ENCODE peak calls at places on chromosomes 7 and 10, in five cellular contexts. One of them, this sample, is unnamed. For H3K9me3, the result is how much of the 10 kb centered on the place peaks cover.

GRCh38 chr7:152896217-152896616 is 136.7 kb downstream of the ACTR3B start:
- DNase-seq in Peyer's patch: no peak
- DNase-seq in colonic mucosa: no peak
- DNase-seq in right atrium auricular region: no peak
- DNase-seq in adrenal gland: no peak
- DNase-seq in this sample: no peak

GRCh38 chr10:72692057-72692891 is at the start of gene MCU:
- DNase-seq in Peyer's patch: peak
- DNase-seq in adrenal gland: peak
- DNase-seq in colonic mucosa: peak
- DNase-seq in right atrium auricular region: peak
- DNase-seq in this sample: peak

GRCh38 chr10:70370766-70371165 is 11.7 kb downstream of the LRRC20 start:
- DNase-seq in Peyer's patch: no peak
- DNase-seq in right atrium auricular region: no peak
- DNase-seq in colonic mucosa: no peak
- DNase-seq in adrenal gland: peak
- DNase-seq in this sample: no peak

GRCh38 chr10:33099748-33100147 is 141.7 kb upstream of the ITGB1 start:
- DNase-seq in Peyer's patch: no peak
- DNase-seq in adrenal gland: no peak
- DNase-seq in colonic mucosa: no peak
- DNase-seq in right atrium auricular region: no peak
- DNase-seq in this sample: no peak

GRCh38 chr7:48299580-48300169 is 128.4 kb downstream of the ABCA13 start:
- DNase-seq in colonic mucosa: peak
- DNase-seq in adrenal gland: peak
- DNase-seq in Peyer's patch: no peak
- DNase-seq in right atrium auricular region: no peak
- DNase-seq in this sample: peak

GRCh38 chr7:142412551-142413193 is 154.8 kb upstream of the PRSS58 start:
- DNase-seq in Peyer's patch: no peak
- DNase-seq in colonic mucosa: peak
- DNase-seq in adrenal gland: peak
- DNase-seq in right atrium auricular region: no peak
- DNase-seq in this sample: no peak

GRCh38 chr7:36153571-36154097 is 580 bp downstream of the EEPD1 start:
- DNase-seq in colonic mucosa: peak
- DNase-seq in adrenal gland: peak
- DNase-seq in Peyer's patch: no peak
- DNase-seq in right atrium auricular region: no peak
- DNase-seq in this sample: peak

GRCh38 chr7:1920886-1921285 is 250.8 kb downstream of the ELFN1 start:
- DNase-seq in adrenal gland: no peak
- DNase-seq in right atrium auricular region: no peak
- DNase-seq in Peyer's patch: no peak
- DNase-seq in colonic mucosa: no peak
- DNase-seq in this sample: no peak

GRCh38 chr7:86328801-86329433 is 314.8 kb upstream of the GRM3 start:
- DNase-seq in adrenal gland: no peak
- DNase-seq in colonic mucosa: no peak
- DNase-seq in right atrium auricular region: no peak
- DNase-seq in Peyer's patch: no peak
- DNase-seq in this sample: no peak

GRCh38 chr10:6498771-6499170 is 81.3 kb downstream of the PRKCQ start:
- DNase-seq in adrenal gland: no peak
- DNase-seq in Peyer's patch: peak
- DNase-seq in colonic mucosa: no peak
- DNase-seq in right atrium auricular region: no peak
- DNase-seq in this sample: no peak

GRCh38 chr7:33776791-33777190 is 128.5 kb upstream of the BMPER start:
- DNase-seq in colonic mucosa: no peak
- DNase-seq in adrenal gland: no peak
- DNase-seq in right atrium auricular region: no peak
- DNase-seq in Peyer's patch: no peak
- DNase-seq in this sample: no peak

GRCh38 chr10:29412452-29413004 is 123.7 kb downstream of the LYZL1 start:
- DNase-seq in right atrium auricular region: no peak
- DNase-seq in Peyer's patch: no peak
- DNase-seq in adrenal gland: no peak
- DNase-seq in colonic mucosa: no peak
- DNase-seq in this sample: no peak

GRCh38 chr7:106480616-106481031 is 180.3 kb downstream of the CCDC71L start:
- DNase-seq in adrenal gland: no peak
- DNase-seq in right atrium auricular region: no peak
- DNase-seq in Peyer's patch: no peak
- DNase-seq in colonic mucosa: no peak
- DNase-seq in this sample: no peak
- H3K9me3 ChIP-seq in adrenal gland: under half
- H3K9me3 ChIP-seq in right atrium auricular region: under half
- H3K9me3 ChIP-seq in Peyer's patch: under half
- H3K9me3 ChIP-seq in colonic mucosa: under half
- H3K9me3 ChIP-seq in this sample: under half

GRCh38 chr10:130336612-130337304 is 200.6 kb downstream of the GLRX3 start:
- DNase-seq in colonic mucosa: no peak
- DNase-seq in Peyer's patch: no peak
- DNase-seq in adrenal gland: no peak
- DNase-seq in right atrium auricular region: peak
- DNase-seq in this sample: peak
- TF ChIP-seq CTCF in colonic mucosa: no peak
- TF ChIP-seq CTCF in Peyer's patch: no peak
- TF ChIP-seq CTCF in adrenal gland: no peak
- TF ChIP-seq CTCF in right atrium auricular region: no peak
- TF ChIP-seq CTCF in this sample: peak

GRCh38 chr7:6700793-6701192 is 6.0 kb downstream of the ZNF12 start:
- DNase-seq in right atrium auricular region: no peak
- DNase-seq in adrenal gland: no peak
- DNase-seq in colonic mucosa: no peak
- DNase-seq in Peyer's patch: no peak
- DNase-seq in this sample: no peak
- H3K9me3 ChIP-seq in right atrium auricular region: under half
- H3K9me3 ChIP-seq in adrenal gland: under half
- H3K9me3 ChIP-seq in colonic mucosa: under half
- H3K9me3 ChIP-seq in Peyer's patch: under half
- H3K9me3 ChIP-seq in this sample: under half

GRCh38 chr10:13412894-13413293 is 64.8 kb upstream of the SEPHS1 start:
- DNase-seq in colonic mucosa: no peak
- DNase-seq in adrenal gland: no peak
- DNase-seq in Peyer's patch: no peak
- DNase-seq in right atrium auricular region: no peak
- DNase-seq in this sample: no peak

GRCh38 chr10:13414137-13414536 is 66.0 kb upstream of the SEPHS1 start:
- DNase-seq in adrenal gland: no peak
- DNase-seq in Peyer's patch: no peak
- DNase-seq in right atrium auricular region: no peak
- DNase-seq in colonic mucosa: no peak
- DNase-seq in this sample: no peak

GRCh38 chr10:13416760-13417159 is 68.7 kb upstream of the SEPHS1 start:
- DNase-seq in Peyer's patch: no peak
- DNase-seq in colonic mucosa: no peak
- DNase-seq in right atrium auricular region: no peak
- DNase-seq in adrenal gland: no peak
- DNase-seq in this sample: no peak

GRCh38 chr10:13417459-13418126 is 69.5 kb upstream of the SEPHS1 start:
- DNase-seq in Peyer's patch: no peak
- DNase-seq in adrenal gland: no peak
- DNase-seq in right atrium auricular region: no peak
- DNase-seq in colonic mucosa: no peak
- DNase-seq in this sample: no peak

DNA sequence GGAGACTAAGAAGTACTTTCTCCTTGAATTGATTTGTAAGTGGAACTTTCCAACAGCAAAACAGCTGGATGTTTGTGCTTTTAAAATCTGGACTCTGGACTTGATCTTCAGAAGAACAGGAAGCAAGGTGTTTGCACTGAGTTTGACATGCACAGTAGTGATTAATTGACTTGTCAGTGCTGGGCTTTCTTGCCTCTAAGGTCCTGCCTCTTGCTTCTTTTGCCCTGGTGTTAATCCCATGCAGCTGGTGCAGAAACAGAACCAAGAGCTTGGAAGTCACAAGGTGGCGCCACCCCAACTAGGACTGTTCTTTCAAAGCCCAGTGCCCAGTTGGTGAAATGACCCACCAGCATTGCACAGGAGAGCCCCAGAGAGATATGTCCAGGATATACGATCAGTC is 66.8 kb upstream of the SEPHS1 start:
- DNase-seq in adrenal gland: no peak
- DNase-seq in Peyer's patch: no peak
- DNase-seq in right atrium auricular region: no peak
- DNase-seq in colonic mucosa: peak
- DNase-seq in this sample: peak
- TF ChIP-seq CTCF in adrenal gland: no peak
- TF ChIP-seq CTCF in Peyer's patch: no peak
- TF ChIP-seq CTCF in right atrium auricular region: no peak
- TF ChIP-seq CTCF in colonic mucosa: no peak
- TF ChIP-seq CTCF in this sample: peak

GRCh38 chr10:83302623-83303022 is 836.7 kb upstream of the GHITM start:
- DNase-seq in adrenal gland: no peak
- DNase-seq in Peyer's patch: no peak
- DNase-seq in colonic mucosa: no peak
- DNase-seq in right atrium auricular region: no peak
- DNase-seq in this sample: no peak
- H3K9me3 ChIP-seq in adrenal gland: under half
- H3K9me3 ChIP-seq in Peyer's patch: under half
- H3K9me3 ChIP-seq in colonic mucosa: under half
- H3K9me3 ChIP-seq in right atrium auricular region: under half
- H3K9me3 ChIP-seq in this sample: under half

GRCh38 chr10:133096616-133097269 is 9.0 kb downstream of the ADGRA1 start:
- DNase-seq in right atrium auricular region: no peak
- DNase-seq in Peyer's patch: no peak
- DNase-seq in colonic mucosa: no peak
- DNase-seq in adrenal gland: no peak
- DNase-seq in this sample: no peak
- TF ChIP-seq CTCF in right atrium auricular region: no peak
- TF ChIP-seq CTCF in Peyer's patch: no peak
- TF ChIP-seq CTCF in colonic mucosa: no peak
- TF ChIP-seq CTCF in adrenal gland: no peak
- TF ChIP-seq CTCF in this sample: no peak

GRCh38 chr10:101669181-101669580 is 25.8 kb downstream of the FBXW4 start:
- DNase-seq in right atrium auricular region: no peak
- DNase-seq in colonic mucosa: no peak
- DNase-seq in adrenal gland: no peak
- DNase-seq in Peyer's patch: no peak
- DNase-seq in this sample: no peak
- H3K9me3 ChIP-seq in right atrium auricular region: under half
- H3K9me3 ChIP-seq in colonic mucosa: under half
- H3K9me3 ChIP-seq in adrenal gland: under half
- H3K9me3 ChIP-seq in Peyer's patch: under half
- H3K9me3 ChIP-seq in this sample: under half

GRCh38 chr10:3068201-3068967 is 1.0 kb downstream of the PFKP start:
- DNase-seq in colonic mucosa: peak
- DNase-seq in adrenal gland: peak
- DNase-seq in Peyer's patch: peak
- DNase-seq in right atrium auricular region: peak
- DNase-seq in this sample: peak
- TF ChIP-seq CTCF in colonic mucosa: peak
- TF ChIP-seq CTCF in adrenal gland: peak
- TF ChIP-seq CTCF in Peyer's patch: no peak
- TF ChIP-seq CTCF in right atrium auricular region: peak
- TF ChIP-seq CTCF in this sample: peak

GRCh38 chr10:130901311-130902165 is 410.0 kb downstream of the TCERG1L start:
- DNase-seq in colonic mucosa: no peak
- DNase-seq in right atrium auricular region: no peak
- DNase-seq in adrenal gland: no peak
- DNase-seq in Peyer's patch: no peak
- DNase-seq in this sample: no peak

GRCh38 chr10:130900441-130901160 is 410.9 kb downstream of the TCERG1L start:
- DNase-seq in adrenal gland: no peak
- DNase-seq in colonic mucosa: no peak
- DNase-seq in right atrium auricular region: no peak
- DNase-seq in Peyer's patch: no peak
- DNase-seq in this sample: no peak

GRCh38 chr10:130904676-130905075 is 406.8 kb downstream of the TCERG1L start:
- DNase-seq in colonic mucosa: no peak
- DNase-seq in right atrium auricular region: no peak
- DNase-seq in adrenal gland: no peak
- DNase-seq in Peyer's patch: no peak
- DNase-seq in this sample: no peak

GRCh38 chr10:130902471-130902870 is 409.1 kb downstream of the TCERG1L start:
- DNase-seq in adrenal gland: no peak
- DNase-seq in Peyer's patch: no peak
- DNase-seq in colonic mucosa: no peak
- DNase-seq in right atrium auricular region: no peak
- DNase-seq in this sample: no peak

DNA sequence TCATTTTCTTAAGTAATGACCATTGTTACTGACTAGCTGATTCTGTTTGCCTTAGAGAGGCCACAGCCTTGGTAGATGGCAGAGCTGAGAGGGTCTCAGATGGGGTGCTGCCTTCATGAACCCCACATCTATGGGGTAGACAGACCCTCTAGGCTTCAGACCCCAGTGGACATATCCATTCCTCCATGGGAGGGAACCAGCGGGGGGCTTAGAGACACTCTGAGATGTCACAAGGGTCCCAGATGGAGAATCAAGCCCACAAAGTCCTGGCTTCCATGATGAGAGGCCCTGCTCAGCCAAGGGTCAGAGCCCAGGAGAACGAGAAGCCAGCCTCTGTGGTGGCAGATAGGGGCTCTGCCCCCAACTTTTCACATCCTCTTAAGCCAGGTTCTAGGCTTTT is 408.6 kb downstream of the TCERG1L start:
- DNase-seq in Peyer's patch: no peak
- DNase-seq in adrenal gland: no peak
- DNase-seq in right atrium auricular region: no peak
- DNase-seq in colonic mucosa: no peak
- DNase-seq in this sample: no peak
- H3K9me3 ChIP-seq in Peyer's patch: under half
- H3K9me3 ChIP-seq in adrenal gland: under half
- H3K9me3 ChIP-seq in right atrium auricular region: under half
- H3K9me3 ChIP-seq in colonic mucosa: under half
- H3K9me3 ChIP-seq in this sample: under half

DNA sequence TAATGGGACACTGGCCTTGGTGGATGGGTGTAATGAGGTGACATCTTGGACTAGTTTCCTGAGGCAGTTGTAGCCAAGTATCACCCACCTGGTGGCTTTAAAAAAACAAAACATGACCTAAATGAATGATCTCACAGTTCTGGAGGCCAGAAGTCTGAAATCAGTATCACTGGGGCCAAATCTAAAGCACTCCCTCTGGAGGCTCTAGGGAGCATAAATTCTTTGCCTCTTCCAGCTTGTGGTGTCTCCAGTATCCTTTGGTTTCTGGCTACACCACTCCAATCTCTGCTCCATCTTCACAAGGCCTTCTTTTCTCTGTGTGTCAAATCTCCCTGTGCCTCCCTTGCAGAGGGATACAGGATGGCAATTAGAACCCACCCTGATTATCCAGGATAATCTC is 342.9 kb downstream of the CALN1 start:
- DNase-seq in right atrium auricular region: no peak
- DNase-seq in colonic mucosa: no peak
- DNase-seq in adrenal gland: no peak
- DNase-seq in Peyer's patch: no peak
- DNase-seq in this sample: no peak
- TF ChIP-seq CTCF in right atrium auricular region: no peak
- TF ChIP-seq CTCF in colonic mucosa: no peak
- TF ChIP-seq CTCF in adrenal gland: no peak
- TF ChIP-seq CTCF in Peyer's patch: no peak
- TF ChIP-seq CTCF in this sample: no peak